ENCODE peak calls at places on chromosome 2, in four cellular contexts. One of them, this sample, is unnamed.

GRCh38 chr2:134926231-134926931 is 7.8 kb downstream of the CCNT2 start:
- DNase-seq in activated T-helper 1 cell treated with Interleukin-2 at 50 U/mL for 16 hours: no peak
- DNase-seq in small intestine: no peak
- DNase-seq in Right ventricle myocardium superior: no peak
- DNase-seq in this sample: no peak

GRCh38 chr2:3483227-3483985 is 35.9 kb downstream of the ADI1 start:
- DNase-seq in activated T-helper 1 cell treated with Interleukin-2 at 50 U/mL for 16 hours: no peak
- DNase-seq in small intestine: peak
- DNase-seq in Right ventricle myocardium superior: peak
- DNase-seq in this sample: peak

GRCh38 chr2:61620244-61621159 is 82.3 kb upstream of the XPO1 start:
- DNase-seq in activated T-helper 1 cell treated with Interleukin-2 at 50 U/mL for 16 hours: no peak
- DNase-seq in small intestine: no peak
- DNase-seq in Right ventricle myocardium superior: no peak
- DNase-seq in this sample: no peak

GRCh38 chr2:68356599-68357239 is 8.4 kb upstream of the PLEK start:
- DNase-seq in activated T-helper 1 cell treated with Interleukin-2 at 50 U/mL for 16 hours: no peak
- DNase-seq in small intestine: no peak
- DNase-seq in Right ventricle myocardium superior: no peak
- DNase-seq in this sample: no peak

GRCh38 chr2:146324954-146325353 is 1519.9 kb upstream of the ACVR2A start:
- DNase-seq in activated T-helper 1 cell treated with Interleukin-2 at 50 U/mL for 16 hours: no peak
- DNase-seq in small intestine: no peak
- DNase-seq in Right ventricle myocardium superior: no peak
- DNase-seq in this sample: no peak

GRCh38 chr2:74262681-74263080 is 64.3 kb downstream of the MTHFD2 start:
- DNase-seq in activated T-helper 1 cell treated with Interleukin-2 at 50 U/mL for 16 hours: no peak
- DNase-seq in small intestine: no peak
- DNase-seq in Right ventricle myocardium superior: no peak
- DNase-seq in this sample: no peak

GRCh38 chr2:187658952-187659525 is 104.8 kb upstream of the TFPI start:
- DNase-seq in activated T-helper 1 cell treated with Interleukin-2 at 50 U/mL for 16 hours: no peak
- DNase-seq in small intestine: peak
- DNase-seq in Right ventricle myocardium superior: no peak
- DNase-seq in this sample: no peak

GRCh38 chr2:181680937-181681811 is 857 bp upstream of the NEUROD1 start:
- DNase-seq in activated T-helper 1 cell treated with Interleukin-2 at 50 U/mL for 16 hours: no peak
- DNase-seq in small intestine: no peak
- DNase-seq in Right ventricle myocardium superior: no peak
- DNase-seq in this sample: no peak

GRCh38 chr2:159449504-159450124 is 163.1 kb upstream of the WDSUB1 start:
- DNase-seq in activated T-helper 1 cell treated with Interleukin-2 at 50 U/mL for 16 hours: no peak
- DNase-seq in small intestine: no peak
- DNase-seq in Right ventricle myocardium superior: no peak
- DNase-seq in this sample: no peak

GRCh38 chr2:171762879-171763573 is 75.8 kb downstream of the DYNC1I2 start:
- DNase-seq in activated T-helper 1 cell treated with Interleukin-2 at 50 U/mL for 16 hours: no peak
- DNase-seq in small intestine: no peak
- DNase-seq in Right ventricle myocardium superior: no peak
- DNase-seq in this sample: no peak

This sample was measured in heart right ventricle.